ENCODE peak calls at places on chromosomes 3 and 15, in six cellular contexts. S, M, G, D, P and I are unnamed samples.

GRCh38 chr15:85618956-85619491 is 175.7 kb downstream of the KLHL25 start:
- DNase-seq in G (no peak), M (peak), S (peak), D (peak), P (peak), I (peak)

GRCh38 chr3:25306741-25307140 is 121.3 kb upstream of the RARB start:
- DNase-seq in D (no peak), G (no peak), M (no peak), S (no peak), P (no peak), I (no peak)

GRCh38 chr15:83206971-83207621 is 527 bp downstream of the HDGFL3 start:
- DNase-seq in P (no peak), G (peak), S (peak), D (no peak), M (peak), I (peak)

GRCh38 chr3:171811059-171811912 is 1.0 kb upstream of the PLD1 start:
- DNase-seq in G (peak), M (peak), D (peak), P (peak), S (no peak), I (peak)

GRCh38 chr3:195106418-195106906 is 164.5 kb downstream of the XXYLT1 start:
- DNase-seq in G (peak), P (no peak), D (peak), S (peak), M (peak), I (peak)

GRCh38 chr15:63436872-63437375 is 55.3 kb upstream of the CA12 start:
- DNase-seq in D (peak), S (peak), P (peak), M (peak), G (peak), I (peak)

GRCh38 chr15:27418729-27419128 is 447.7 kb downstream of the GABRG3 start:
- DNase-seq in S (no peak), P (no peak), D (no peak), G (no peak), M (no peak), I (peak)

GRCh38 chr3:30475038-30475808 is 131.2 kb upstream of the TGFBR2 start:
- DNase-seq in M (no peak), S (no peak), D (no peak), P (no peak), G (no peak), I (no peak)

GRCh38 chr3:113266738-113267137 is 55.4 kb downstream of the BOC start:
- DNase-seq in D (no peak), G (no peak), S (no peak), P (no peak), M (no peak), I (no peak)

GRCh38 chr3:172709776-172710708 is 825 bp downstream of the NCEH1 start:
- DNase-seq in P (no peak), D (peak), M (no peak), G (no peak), S (peak), I (no peak)

GRCh38 chr15:95826831-95827230 is 503.7 kb upstream of the NR2F2 start:
- DNase-seq in P (no peak), S (no peak), G (no peak), D (no peak), M (no peak), I (no peak)

GRCh38 chr3:160413613-160414248 is 14.3 kb downstream of the SMC4 start:
- DNase-seq in S (no peak), M (peak), G (peak), D (peak), P (no peak), I (peak)

GRCh38 chr3:197680955-197681521 is 55.7 kb downstream of the RUBCN start:
- DNase-seq in G (no peak), D (no peak), M (no peak), P (no peak), S (no peak), I (no peak)

GRCh38 chr3:51975857-51976549 is 1.1 kb downstream of the ABHD14A start:
- DNase-seq in P (no peak), D (peak), M (peak), G (no peak), S (peak), I (peak)

GRCh38 chr3:18124501-18124900 is 300.6 kb downstream of the SATB1 start:
- DNase-seq in S (no peak), G (no peak), P (peak), D (peak), M (peak), I (peak)

GRCh38 chr3:13461169-13462124 is 18.7 kb upstream of the HDAC11 start:
- DNase-seq in P (no peak), G (peak), M (no peak), S (peak), D (peak), I (peak)

GRCh38 chr15:45399381-45400212 is 21.3 kb upstream of the GATM start:
- DNase-seq in D (peak), G (peak), M (peak), S (no peak), P (no peak), I (peak)

GRCh38 chr15:66935688-66936087 is 129.7 kb upstream of the SMAD3 start:
- DNase-seq in S (no peak), G (no peak), D (no peak), M (no peak), P (no peak), I (no peak)

GRCh38 chr3:32457971-32458471 is 44.6 kb downstream of the CMTM6 start:
- DNase-seq in P (no peak), D (no peak), S (no peak), M (no peak), G (no peak), I (no peak)

GRCh38 chr3:109874900-109875735 is 537.8 kb upstream of the DPPA4 start:
- DNase-seq in G (no peak), P (no peak), D (peak), S (peak), M (peak), I (no peak)

GRCh38 chr3:115251509-115251908 is 104.4 kb upstream of the ZBTB20 start:
- DNase-seq in P (no peak), D (no peak), M (no peak), G (no peak), S (no peak), I (no peak)

GRCh38 chr15:99566157-99566900 is 545 bp downstream of the MEF2A start:
- DNase-seq in S (peak), G (no peak), P (no peak), M (no peak), D (no peak), I (peak)

GRCh38 chr3:123899300-123899865 is 15.3 kb upstream of the MYLK start:
- DNase-seq in M (no peak), S (no peak), G (no peak), P (no peak), D (no peak), I (no peak)

GRCh38 chr15:76147906-76148553 is 88.2 kb downstream of the TMEM266 start:
- DNase-seq in P (no peak), S (peak), G (peak), M (no peak), D (peak), I (peak)

GRCh38 chr3:186209810-186210752 is 101.2 kb upstream of the ETV5 start:
- DNase-seq in M (peak), S (peak), G (no peak), P (no peak), D (peak), I (peak)

GRCh38 chr3:127052121-127052561 is 69.2 kb downstream of the PLXNA1 start:
- DNase-seq in P (no peak), S (peak), M (no peak), G (no peak), D (no peak), I (no peak)

GRCh38 chr3:33658971-33659848 is 58.8 kb downstream of the CLASP2 start:
- DNase-seq in S (peak), P (no peak), D (peak), G (peak), M (peak), I (peak)

GRCh38 chr3:122661633-122662032 is 19.0 kb upstream of the PARP14 start:
- DNase-seq in S (no peak), M (no peak), D (no peak), P (no peak), G (no peak), I (no peak)

GRCh38 chr3:149473314-149473990 is 1.0 kb upstream of the TM4SF4 start:
- DNase-seq in M (peak), D (peak), G (peak), P (peak), S (peak), I (peak)

GRCh38 chr3:195401959-195402358 is 40.9 kb downstream of the ACAP2 start:
- DNase-seq in S (no peak), G (no peak), M (no peak), P (no peak), D (no peak), I (no peak)

GRCh38 chr3:32278714-32279113 is 40.2 kb downstream of the CMTM8 start:
- DNase-seq in S (no peak), M (peak), P (no peak), D (peak), G (no peak), I (no peak)

GRCh38 chr15:22811640-22812039 is 25.2 kb downstream of the NIPA1 start:
- DNase-seq in G (peak), M (peak), D (peak), P (no peak), S (no peak), I (no peak)

GRCh38 chr3:14148041-14148985 is 23.5 kb downstream of the TMEM43 start:
- DNase-seq in G (no peak), P (no peak), M (no peak), S (no peak), D (no peak), I (no peak)

GRCh38 chr3:139339219-139339906 is 4.5 kb upstream of the MRPS22 start:
- DNase-seq in M (peak), D (peak), G (no peak), S (no peak), P (no peak), I (no peak)

GRCh38 chr3:126827121-126827520 is 123.1 kb downstream of the CHCHD6 start:
- DNase-seq in S (peak), M (peak), D (peak), P (no peak), G (no peak), I (no peak)

GRCh38 chr3:55721716-55722484 is 234.8 kb upstream of the WNT5A start:
- DNase-seq in D (peak), M (peak), P (no peak), S (peak), G (no peak), I (peak)

GRCh38 chr15:29687204-29687768 is 135.0 kb downstream of the TJP1 start:
- DNase-seq in P (no peak), M (no peak), S (no peak), D (no peak), G (no peak), I (no peak)

GRCh38 chr3:123610331-123610730 is 25.5 kb upstream of the HACD2 start:
- DNase-seq in S (no peak), P (no peak), D (no peak), M (no peak), G (no peak), I (no peak)

DNA sequence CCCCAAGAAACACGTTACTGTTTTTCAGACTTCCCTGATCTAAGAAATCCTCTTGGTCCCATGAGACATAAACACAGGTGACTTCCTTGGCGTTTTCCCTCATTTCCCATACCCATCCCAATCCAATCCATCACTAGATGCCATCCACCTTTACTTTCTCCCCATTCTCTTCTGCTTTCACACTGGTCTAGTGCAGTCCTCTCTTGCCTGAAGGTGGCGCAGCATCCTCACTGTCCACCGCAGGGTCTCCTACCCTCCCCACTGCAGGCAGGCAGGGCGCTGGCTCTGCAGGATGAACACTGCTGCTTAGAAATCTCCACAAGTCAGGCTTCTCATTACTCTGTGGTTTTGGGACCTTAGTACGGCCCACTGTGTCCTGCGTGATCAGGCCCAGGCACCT is 58.2 kb downstream of the RAB7A start:
- DNase-seq in P (no peak), M (no peak), D (no peak), S (peak), G (peak), I (peak)
- TF ChIP-seq CTCF in P (peak), M (peak), D (peak), S (no peak), G (no peak), I (peak)

DNA sequence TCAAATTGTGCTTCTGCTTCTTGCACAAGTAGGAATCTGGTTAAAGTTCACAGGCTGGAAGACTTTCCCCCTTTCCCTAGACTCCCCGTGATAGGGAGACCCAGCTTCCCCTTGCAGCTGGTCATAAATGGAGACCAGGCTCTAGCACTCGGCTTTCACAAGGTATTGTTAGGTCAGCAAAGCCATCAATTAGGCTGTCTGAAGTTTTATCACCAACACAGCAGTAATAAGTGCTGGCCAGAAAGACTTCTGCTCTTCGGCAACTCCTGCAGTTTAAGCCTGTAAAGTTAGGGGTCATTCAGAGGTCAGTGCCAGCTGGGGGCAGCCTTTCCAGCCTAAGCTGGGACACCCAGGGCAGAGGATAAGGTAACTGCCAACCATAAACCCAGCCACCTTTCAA is 203.4 kb downstream of the MEIS2 start:
- DNase-seq in G (no peak), S (no peak), P (no peak), M (no peak), D (no peak), I (no peak)
- H3K4me3 ChIP-seq in G (no peak), S (no peak), P (no peak), M (no peak), D (no peak), I (no peak)

GRCh38 chr15:36527512-36528162 is 51.8 kb upstream of the CDIN1 start:
- DNase-seq in M (no peak), D (no peak), P (no peak), G (no peak), S (no peak), I (no peak)
- TF ChIP-seq CTCF in M (no peak), D (no peak), P (no peak), G (no peak), S (no peak), I (no peak)

DNA sequence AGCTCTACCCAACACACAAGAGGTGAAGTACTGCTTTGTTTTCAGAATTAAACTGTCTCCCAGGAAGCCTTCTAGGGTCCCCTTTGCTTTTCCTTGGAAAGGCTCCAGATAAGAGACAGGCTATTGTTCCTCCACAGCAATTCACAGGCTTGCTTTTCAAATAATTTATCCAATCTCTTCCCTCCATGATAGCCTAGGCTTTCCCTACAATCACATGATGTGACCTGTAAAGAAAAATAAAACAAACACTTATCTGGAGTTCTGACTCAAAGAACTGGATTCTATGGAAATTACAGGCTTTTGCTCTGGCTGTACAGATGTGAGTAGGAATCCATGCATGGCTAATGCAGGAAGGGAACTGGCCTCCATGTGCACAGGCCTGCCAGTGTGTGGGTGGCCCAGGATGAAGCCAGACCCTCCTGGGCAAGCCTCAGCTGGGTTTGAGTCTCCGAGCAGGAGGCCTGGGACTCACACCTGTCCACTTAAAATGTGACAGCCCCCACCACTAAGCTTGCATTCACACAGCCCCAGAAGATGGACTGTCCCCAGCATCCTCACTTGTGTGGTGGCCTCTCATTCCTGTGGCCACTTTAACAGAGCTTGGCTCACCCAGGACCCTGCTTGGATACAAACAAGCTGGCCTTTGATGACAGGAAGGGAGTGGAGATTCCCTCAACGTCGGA is 75.8 kb upstream of the LEKR1 start:
- DNase-seq in S (no peak), D (peak), M (peak), G (no peak), P (no peak), I (peak)
- H3K4me3 ChIP-seq in S (no peak), D (no peak), M (peak), G (no peak), P (peak), I (no peak)

GRCh38 chr3:12329063-12329462 is 40.2 kb downstream of the PPARG start:
- DNase-seq in D (no peak), S (no peak), P (no peak), M (no peak), G (no peak), I (no peak)
- TF ChIP-seq CTCF in D (no peak), S (no peak), P (no peak), M (no peak), G (no peak), I (no peak)

DNA sequence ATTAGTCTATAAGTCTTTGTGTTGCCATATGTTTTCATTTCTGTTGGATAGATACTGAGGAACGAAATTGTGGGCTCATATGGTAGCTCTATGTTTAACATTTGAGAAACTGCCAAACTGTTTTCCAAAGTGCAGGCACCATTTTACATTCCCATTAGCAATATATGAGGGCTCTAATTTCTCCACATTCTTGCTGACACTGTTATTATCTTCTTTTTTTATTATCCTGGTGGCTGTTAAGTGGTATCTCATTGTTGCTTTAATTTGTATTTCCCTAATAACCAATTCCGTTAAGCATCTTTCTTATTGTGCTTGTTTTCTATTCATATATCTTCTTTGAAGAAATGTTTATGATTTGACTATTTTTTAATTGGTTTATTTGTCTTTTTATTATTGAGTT is 1.9 kb upstream of the PIK3R4 start:
- DNase-seq in M (no peak), G (no peak), D (no peak), P (no peak), S (no peak), I (no peak)
- H3K4me3 ChIP-seq in M (peak), G (peak), D (no peak), P (peak), S (no peak), I (no peak)